ENCODE peak calls at places on chromosomes 5 and 9, in five cellular contexts. C is psoas muscle, Q is fibroblast of pulmonary artery, T is H9, M is glomerular endothelial cell. X is an unnamed sample.

GRCh38 chr5:14980698-14981097 is 109.1 kb upstream of the ANKH start:
- DNase-seq in C (no peak), Q (no peak), M (no peak), T (no peak), X (no peak)

GRCh38 chr5:54632131-54632551 is 114.6 kb downstream of the SNX18 start:
- DNase-seq in T (no peak), Q (peak), C (no peak), M (no peak), X (no peak)

GRCh38 chr9:126379661-126380365 is 53.2 kb downstream of the MVB12B start:
- DNase-seq in Q (no peak), T (peak), M (no peak), C (no peak), X (no peak)

GRCh38 chr5:115571441-115571878 is 26.9 kb upstream of the FEM1C start:
- DNase-seq in C (no peak), Q (peak), M (no peak), T (peak), X (no peak)

GRCh38 chr9:133876144-133876543 is 116.0 kb downstream of the VAV2 start:
- DNase-seq in Q (no peak), T (peak), M (no peak), C (peak), X (no peak)

GRCh38 chr5:135238622-135239460 is 160.2 kb downstream of the MACROH2A1 start:
- DNase-seq in C (no peak), T (peak), M (no peak), Q (no peak), X (no peak)

GRCh38 chr5:59275537-59276276 is 617.8 kb downstream of the PDE4D start:
- DNase-seq in Q (peak), M (peak), C (no peak), T (peak), X (no peak)

GRCh38 chr9:15873573-15874177 is 320.8 kb downstream of the CCDC171 start:
- DNase-seq in M (peak), T (no peak), Q (peak), C (no peak), X (no peak)

GRCh38 chr9:116218399-116218798 is 64.8 kb downstream of the PAPPA start:
- DNase-seq in C (no peak), T (no peak), M (no peak), Q (no peak), X (no peak)

GRCh38 chr9:81318571-81318970 is 370.8 kb downstream of the TLE1 start:
- DNase-seq in M (no peak), T (no peak), C (no peak), Q (peak), X (no peak)

GRCh38 chr9:89328064-89328463 is 9.8 kb downstream of the SECISBP2 start:
- DNase-seq in Q (no peak), T (no peak), M (no peak), C (no peak), X (no peak)

GRCh38 chr5:1409386-1410110 is 35.7 kb downstream of the SLC6A3 start:
- DNase-seq in Q (peak), T (peak), C (peak), M (no peak), X (no peak)

GRCh38 chr5:61412344-61412743 is 80.3 kb downstream of the ZSWIM6 start:
- DNase-seq in C (no peak), T (no peak), M (no peak), Q (no peak), X (no peak)

GRCh38 chr5:44987026-44987425 is 178.3 kb downstream of the MRPS30 start:
- DNase-seq in Q (no peak), T (no peak), C (no peak), M (no peak), X (no peak)

GRCh38 chr5:179367491-179367890 is 22.2 kb upstream of the ADAMTS2 start:
- DNase-seq in Q (no peak), M (no peak), T (no peak), C (peak), X (no peak)

GRCh38 chr9:4425358-4426045 is 64.8 kb upstream of the SLC1A1 start:
- DNase-seq in M (no peak), Q (peak), C (no peak), T (no peak), X (no peak)

GRCh38 chr5:164422400-164422799 is 917.0 kb downstream of the MAT2B start:
- DNase-seq in M (peak), Q (peak), C (no peak), T (peak), X (no peak)

GRCh38 chr5:93587919-93588585 is 5.0 kb downstream of the NR2F1 start:
- DNase-seq in T (peak), C (no peak), M (no peak), Q (no peak), X (no peak)

X was measured in stimulated activated CD8-positive, alpha-beta memory T cell treated with anti-CD3 and anti-CD28 coated beads, Interleukin-7, amount 100 ng/mL, for 48 hours.